ENCODE peak calls at places on chromosomes 4 and X, in seven cellular contexts. S is psoas muscle, O is hepatocyte, T is neural progenitor cell, D is GM06990, F is coronary artery, L is GM12878. K is an unnamed sample.

GRCh38 chrX:154334496-154334895 is 38.9 kb downstream of the TKTL1 start:
- DNase-seq in S (peak), T (no peak), O (no peak), D (no peak), F (no peak), L (no peak), K (no peak)

GRCh38 chr4:128060130-128060619 is 937 bp upstream of the LARP1B start:
- DNase-seq in O (no peak), T (no peak), S (no peak), L (no peak), D (no peak), F (no peak), K (no peak)

GRCh38 chr4:60683953-60684352 is 516.2 kb upstream of the ADGRL3 start:
- DNase-seq in T (no peak), L (no peak), F (no peak), S (no peak), O (no peak), D (no peak), K (no peak)

GRCh38 chr4:102809691-102810090 is 17.7 kb downstream of the UBE2D3 start:
- DNase-seq in F (no peak), T (no peak), O (no peak), D (no peak), S (no peak), L (no peak), K (no peak)

GRCh38 chr4:55512922-55513571 is 33.7 kb downstream of the CLOCK start:
- DNase-seq in T (no peak), D (no peak), L (no peak), O (no peak), F (no peak), S (no peak), K (no peak)

GRCh38 chr4:41256740-41257256 is at the start of gene UCHL1:
- DNase-seq in D (peak), L (no peak), S (peak), O (peak), F (no peak), T (peak), K (peak)

GRCh38 chr4:129246850-129247542 is 151.0 kb downstream of the C4orf33 start:
- DNase-seq in L (no peak), O (peak), F (no peak), T (no peak), D (no peak), S (no peak), K (no peak)

GRCh38 chr4:166144607-166145006 is 271.6 kb downstream of the TLL1 start:
- DNase-seq in F (no peak), D (no peak), L (no peak), T (no peak), O (no peak), S (no peak), K (no peak)

GRCh38 chr4:75729836-75730235 is 5.5 kb downstream of the USO1 start:
- DNase-seq in D (no peak), O (no peak), S (no peak), L (no peak), F (no peak), T (no peak), K (no peak)

GRCh38 chrX:95063554-95063953 is 1389.5 kb downstream of the FAM133A start:
- DNase-seq in L (no peak), D (no peak), T (no peak), S (no peak), O (no peak), F (no peak), K (no peak)

GRCh38 chrX:118448273-118448783 is 47.3 kb upstream of the DOCK11 start:
- DNase-seq in D (no peak), O (no peak), F (no peak), S (no peak), L (no peak), T (no peak), K (no peak)

GRCh38 chr4:109870061-109870460 is 22.2 kb downstream of the LRIT3 start:
- DNase-seq in F (no peak), O (no peak), L (no peak), S (no peak), D (no peak), T (no peak), K (no peak)

GRCh38 chr4:81162752-81163458 is 52.1 kb downstream of the PRKG2 start:
- DNase-seq in L (no peak), S (no peak), D (no peak), F (no peak), O (no peak), T (no peak), K (no peak)

GRCh38 chr4:148214529-148215166 is 227.6 kb downstream of the NR3C2 start:
- DNase-seq in O (no peak), D (no peak), S (peak), F (no peak), T (peak), L (no peak), K (no peak)

GRCh38 chr4:116180056-116180690 is 905.2 kb downstream of the TRAM1L1 start:
- DNase-seq in S (no peak), L (no peak), D (no peak), O (peak), F (no peak), T (peak), K (no peak)

GRCh38 chr4:88938138-88938537 is 118.8 kb downstream of the FAM13A start:
- DNase-seq in S (no peak), T (no peak), D (no peak), L (no peak), O (peak), F (no peak), K (no peak)

GRCh38 chr4:10619220-10619619 is 65.3 kb downstream of the CLNK start:
- DNase-seq in D (no peak), F (no peak), L (no peak), T (no peak), O (peak), S (no peak), K (no peak)

GRCh38 chr4:83387922-83388676 is 53.5 kb upstream of the HPSE start:
- DNase-seq in F (no peak), T (no peak), S (no peak), O (no peak), L (no peak), D (no peak), K (no peak)

DNA sequence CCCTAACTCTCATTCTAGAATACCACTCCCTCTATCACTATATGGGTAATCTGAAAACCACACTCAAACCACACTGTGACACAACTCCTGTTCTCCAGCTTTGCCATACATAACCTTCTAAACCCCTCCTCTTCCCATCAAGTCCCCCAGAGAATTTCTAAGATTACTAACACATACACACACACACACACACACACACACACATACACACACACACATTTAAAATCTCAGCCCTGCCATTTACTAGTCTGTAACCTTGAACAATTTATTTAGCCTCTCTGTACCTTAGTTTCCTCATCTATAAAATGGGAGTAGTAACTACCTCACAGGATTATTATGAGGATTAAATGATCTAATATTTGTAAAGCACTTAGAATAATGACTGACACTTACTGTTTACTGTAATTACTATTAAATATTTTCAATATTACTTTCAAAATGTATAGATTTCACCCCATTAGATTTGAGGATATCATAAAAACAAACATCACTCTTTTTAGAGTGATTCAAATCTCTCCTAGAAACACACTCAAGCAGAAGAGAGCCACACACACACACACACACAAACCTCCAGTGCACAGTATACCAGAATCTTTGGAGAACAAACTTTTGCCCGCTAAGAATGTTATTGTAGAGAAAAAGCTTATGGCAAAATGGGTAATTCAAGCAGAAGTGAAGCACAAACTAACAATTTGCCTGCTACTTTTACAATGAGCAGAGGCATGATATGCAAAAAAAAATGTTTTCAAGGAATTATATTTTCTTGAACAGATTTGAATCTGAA is 3.8 kb downstream of the ANKRD50 start:
- DNase-seq in O (no peak), S (no peak), T (no peak), D (no peak), F (no peak), L (no peak), K (no peak)
- H3K4me3 ChIP-seq in O (peak), S (peak), T (peak), D (no peak), F (peak), L (no peak), K (no peak)

GRCh38 chr4:139454111-139454600 is at the start of gene RAB33B:
- DNase-seq in D (no peak), F (no peak), T (peak), O (no peak), L (no peak), S (no peak), K (no peak)

GRCh38 chr4:139454646-139455045 is 725 bp downstream of the RAB33B start:
- DNase-seq in L (no peak), D (no peak), S (no peak), O (no peak), F (no peak), T (no peak), K (no peak)

GRCh38 chr4:139453041-139453370 is 915 bp upstream of the RAB33B start:
- DNase-seq in D (no peak), L (peak), O (peak), T (no peak), F (no peak), S (no peak), K (peak)

GRCh38 chr4:139452000-139452399 is 1.9 kb upstream of the RAB33B start:
- DNase-seq in S (no peak), T (no peak), O (no peak), D (no peak), F (no peak), L (no peak), K (no peak)

DNA sequence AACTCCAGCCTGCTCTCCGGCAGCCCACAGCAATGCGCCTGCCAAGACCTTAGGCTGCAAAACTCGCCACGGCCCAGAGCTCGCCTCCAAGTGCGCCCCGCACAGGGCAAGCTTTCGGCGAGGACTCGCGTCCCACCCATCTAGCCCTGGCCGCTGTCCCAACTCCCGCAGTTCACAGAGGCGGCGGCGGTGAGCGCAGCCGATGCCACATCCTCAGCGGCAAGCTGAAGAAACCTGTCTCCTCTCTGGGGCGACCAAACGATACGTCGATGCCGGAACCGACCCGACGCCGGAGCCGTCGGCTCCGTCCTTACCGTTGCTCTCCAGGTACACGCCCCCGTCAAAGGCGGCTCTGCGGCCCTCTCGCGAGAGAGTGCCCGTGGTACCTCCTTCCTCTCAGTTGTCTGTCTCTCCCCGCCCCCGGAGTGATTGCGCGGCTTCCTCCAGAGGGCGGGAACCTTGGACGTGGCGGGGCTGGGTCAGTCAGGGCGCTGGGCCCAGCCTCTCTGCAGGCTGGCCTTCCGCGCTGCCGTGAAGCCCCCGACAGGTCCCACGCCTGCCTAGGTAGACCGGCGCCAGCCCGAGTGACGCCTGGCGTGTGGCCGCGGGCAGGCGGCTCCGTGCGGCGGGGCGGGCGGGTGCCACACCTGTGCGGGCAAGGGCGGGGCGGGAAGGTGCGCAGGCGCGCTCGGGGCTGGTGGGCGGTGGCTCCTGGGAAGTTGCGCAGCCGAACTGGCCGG is 380 bp upstream of the RAB33B start:
- DNase-seq in D (peak), O (peak), T (peak), L (peak), F (peak), S (peak), K (peak)
- TF ChIP-seq CTCF in D (no peak), O (peak), T (no peak), L (no peak), F (no peak), S (peak), K (no peak)

GRCh38 chr4:163175971-163176958 is 9.6 kb upstream of the NAF1 start:
- DNase-seq in L (no peak), T (peak), F (no peak), D (no peak), O (no peak), S (no peak), K (no peak)

GRCh38 chr4:163179207-163179606 is 12.5 kb upstream of the NAF1 start:
- DNase-seq in F (no peak), L (no peak), D (no peak), O (no peak), S (no peak), T (no peak), K (no peak)

GRCh38 chr4:163180087-163180486 is 13.4 kb upstream of the NAF1 start:
- DNase-seq in L (no peak), T (no peak), O (no peak), D (no peak), F (no peak), S (no peak), K (no peak)
- H3K4me3 ChIP-seq in L (no peak), T (no peak), O (no peak), D (no peak), F (no peak), S (no peak), K (no peak)

GRCh38 chrX:131709553-131709952 is 165.7 kb downstream of the OR13H1 start:
- DNase-seq in D (no peak), S (no peak), O (no peak), L (no peak), F (no peak), T (no peak), K (no peak)

GRCh38 chrX:131703646-131704045 is 159.8 kb downstream of the OR13H1 start:
- DNase-seq in S (no peak), O (peak), T (no peak), F (no peak), L (no peak), D (no peak), K (no peak)

DNA sequence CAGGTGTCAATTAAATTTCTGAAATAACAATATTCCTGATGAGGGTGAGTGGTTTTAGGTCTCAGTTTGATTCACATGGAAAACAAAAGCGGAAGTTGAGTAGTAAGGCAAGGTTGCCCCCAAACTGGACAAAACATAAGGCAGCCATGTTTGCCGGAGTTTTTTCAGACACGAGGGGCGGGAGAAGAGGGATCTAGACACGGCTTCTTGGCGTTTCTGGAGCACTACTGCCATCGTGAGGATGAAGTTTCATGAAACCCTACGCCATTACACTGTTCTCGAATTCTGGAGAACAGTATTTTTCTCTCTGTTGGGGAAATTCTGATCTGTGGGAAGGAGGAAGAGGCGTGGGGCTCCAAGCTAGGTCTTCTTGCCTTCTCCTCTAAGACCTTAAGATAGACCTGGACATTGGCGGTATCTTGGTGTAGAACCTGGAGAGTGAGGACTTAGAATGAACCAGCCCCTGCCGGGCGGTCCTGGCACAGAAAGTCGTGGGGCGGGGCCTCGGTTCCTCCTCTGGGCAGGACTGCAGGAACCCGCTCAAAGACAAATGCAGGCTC is 160.3 kb downstream of the OR13H1 start:
- DNase-seq in O (no peak), D (peak), T (no peak), L (peak), S (peak), F (peak), K (no peak)
- TF ChIP-seq CTCF in O (no peak), D (peak), T (no peak), L (peak), S (peak), F (peak), K (no peak)

GRCh38 chrX:63349307-63349706 is 1.8 kb downstream of the SPIN4 start:
- DNase-seq in T (no peak), O (no peak), S (no peak), D (no peak), F (no peak), L (no peak), K (no peak)
- H3K4me3 ChIP-seq in T (peak), O (no peak), S (no peak), D (peak), F (peak), L (peak), K (peak)

K was measured in GM12864.